ENCODE peak calls at places on chromosomes 12 and 14, in four cellular contexts. A is HEK293T, P is K562, Y is HepG2. B is an unnamed sample.
A peak's percentile ranks its signal among the peaks of the same experiment; 100 is the strongest.

GRCh38 chr14:72033331-72033730 is 101.1 kb downstream of the RGS6 start:
- DNase-seq in A (no peak), P (no peak), Y (no peak), B (no peak)

GRCh38 chr12:45369065-45369464 is 153.2 kb downstream of the ANO6 start:
- DNase-seq in A (no peak), P (no peak), Y (no peak), B (no peak)

GRCh38 chr14:67357583-67358354 is 1.8 kb downstream of the ATP6V1D start:
- DNase-seq in A (no peak), P (peak; percentile 18), Y (no peak), B (no peak)

GRCh38 chr12:109680521-109681030 is 33.0 kb upstream of the FAM222A start:
- DNase-seq in A (no peak), P (no peak), Y (peak; percentile 25), B (no peak)

GRCh38 chr14:50804181-50804721 is 26.7 kb downstream of the NIN start:
- DNase-seq in A (no peak), P (no peak), Y (no peak), B (no peak)

GRCh38 chr12:121828826-121829225 is 25.0 kb downstream of the SETD1B start:
- DNase-seq in A (no peak), P (no peak), Y (no peak), B (no peak)

GRCh38 chr14:54829486-54830224 is 73.0 kb downstream of the GCH1 start:
- DNase-seq in A (no peak), P (no peak), Y (no peak), B (no peak)

GRCh38 chr12:51592034-51592705 is 1.1 kb downstream of the SCN8A start:
- DNase-seq in A (no peak), P (no peak), Y (no peak), B (peak; percentile 26)

GRCh38 chr14:73712540-73713141 is 1.5 kb downstream of the PNMA1 start:
- DNase-seq in A (no peak), P (peak; percentile 25), Y (no peak), B (no peak)

GRCh38 chr14:48526307-48526706 is 850.9 kb upstream of the MDGA2 start:
- DNase-seq in A (no peak), P (no peak), Y (no peak), B (no peak)

GRCh38 chr14:61561144-61561543 is 134.2 kb upstream of the HIF1A start:
- DNase-seq in A (no peak), P (no peak), Y (peak; percentile 42), B (no peak)

GRCh38 chr12:105506678-105507310 is 176.3 kb downstream of the C12orf75 start:
- DNase-seq in A (no peak), P (no peak), Y (no peak), B (no peak)

GRCh38 chr14:86462193-86462592 is 932.2 kb downstream of the FLRT2 start:
- DNase-seq in A (no peak), P (no peak), Y (peak; percentile 40), B (peak; percentile 21)

GRCh38 chr14:23695220-23695999 is 59.2 kb downstream of the DHRS2 start:
- DNase-seq in A (no peak), P (no peak), Y (no peak), B (peak; percentile 36)

GRCh38 chr12:47753021-47754001 is 5.4 kb downstream of the RAPGEF3 start:
- DNase-seq in A (no peak), P (no peak), Y (no peak), B (peak; percentile 53)

GRCh38 chr12:104604995-104605675 is 148.4 kb downstream of the CHST11 start:
- DNase-seq in A (no peak), P (no peak), Y (no peak), B (peak; percentile 71)

GRCh38 chr12:52060498-52061177 is 9.1 kb upstream of the ATG101 start:
- DNase-seq in A (no peak), P (no peak), Y (no peak), B (no peak)

GRCh38 chr14:28773176-28773575 is 6.6 kb downstream of the FOXG1 start:
- DNase-seq in A (no peak), P (no peak), Y (no peak), B (no peak)

GRCh38 chr12:84136862-84137367 is 775.7 kb downstream of the SLC6A15 start:
- DNase-seq in A (no peak), P (no peak), Y (no peak), B (no peak)

GRCh38 chr12:6947615-6948014 is 3.5 kb upstream of the PTPN6 start:
- DNase-seq in A (no peak), P (no peak), Y (no peak), B (no peak)

GRCh38 chr12:14257734-14258467 is 107.6 kb upstream of the ATF7IP start:
- DNase-seq in A (peak; percentile 82), P (peak; percentile 73), Y (peak; percentile 95), B (peak; percentile 98)

GRCh38 chr14:56944397-56944796 is 134.1 kb upstream of the OTX2 start:
- DNase-seq in A (no peak), P (no peak), Y (no peak), B (no peak)

GRCh38 chr12:1906579-1906978 is 11.9 kb downstream of the CACNA2D4 start:
- DNase-seq in A (no peak), P (no peak), Y (no peak), B (no peak)

GRCh38 chr12:65937181-65937641 is 112.9 kb downstream of the HMGA2 start:
- DNase-seq in A (no peak), P (no peak), Y (peak; percentile 97), B (no peak)

GRCh38 chr12:19489168-19489567 is 49.9 kb downstream of the AEBP2 start:
- DNase-seq in A (no peak), P (no peak), Y (no peak), B (no peak)

GRCh38 chr14:104978774-104979691 is 859 bp upstream of the AHNAK2 start:
- DNase-seq in A (no peak), P (no peak), Y (no peak), B (peak; percentile 29)

GRCh38 chr12:101891462-101891971 is 14.1 kb downstream of the DRAM1 start:
- DNase-seq in A (no peak), P (no peak), Y (peak; percentile 86), B (no peak)

GRCh38 chr14:87492556-87492955 is 500.4 kb downstream of the GALC start:
- DNase-seq in A (no peak), P (no peak), Y (no peak), B (no peak)

GRCh38 chr12:118330421-118331018 is 42.2 kb downstream of the TAOK3 start:
- DNase-seq in A (peak; percentile 12), P (peak; percentile 50), Y (no peak), B (no peak)

GRCh38 chr12:111428728-111429175 is 23.0 kb downstream of the SH2B3 start:
- DNase-seq in A (no peak), P (no peak), Y (no peak), B (no peak)

GRCh38 chr14:79395061-79395460 is 816.2 kb downstream of the DIO2 start:
- DNase-seq in A (no peak), P (no peak), Y (no peak), B (no peak)
- TF ChIP-seq ELF4 in A (no peak), P (no peak), Y (no peak), B (no peak)

GRCh38 chr14:30569216-30569902 is 10.4 kb downstream of the G2E3 start:
- DNase-seq in A (no peak), P (no peak), Y (peak; percentile 60), B (no peak)
- TF ChIP-seq ELF4 in A (no peak), P (no peak), Y (peak; percentile 41), B (no peak)

GRCh38 chr12:89180496-89180895 is 171.8 kb downstream of the DUSP6 start:
- DNase-seq in A (no peak), P (no peak), Y (no peak), B (no peak)

GRCh38 chr12:89177802-89178201 is 174.5 kb downstream of the DUSP6 start:
- DNase-seq in A (no peak), P (no peak), Y (no peak), B (no peak)

GRCh38 chr12:89179245-89179644 is 173.1 kb downstream of the DUSP6 start:
- DNase-seq in A (no peak), P (no peak), Y (no peak), B (no peak)

GRCh38 chr12:89181271-89181920 is 170.9 kb downstream of the DUSP6 start:
- DNase-seq in A (no peak), P (no peak), Y (no peak), B (no peak)

DNA sequence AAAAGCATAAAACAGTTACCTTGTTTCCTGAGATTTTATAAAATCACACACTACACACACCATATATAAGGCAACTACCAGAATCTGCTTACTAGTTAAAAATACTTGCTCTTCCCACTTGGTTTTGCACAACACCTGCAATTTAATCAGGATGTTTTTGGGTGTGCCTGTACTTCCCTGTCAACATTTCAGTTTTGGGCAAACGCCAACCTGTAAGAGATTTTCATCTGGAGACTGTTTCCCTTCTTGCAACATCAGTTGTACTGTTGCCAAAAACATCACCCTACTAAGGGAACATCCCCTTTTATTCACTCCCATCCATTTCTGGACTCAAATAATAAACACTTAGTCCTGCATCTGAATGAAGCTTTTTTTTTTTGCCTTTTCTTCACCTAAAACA is 172.3 kb downstream of the DUSP6 start:
- DNase-seq in A (no peak), P (no peak), Y (no peak), B (no peak)
- TF ChIP-seq ELF4 in A (no peak), P (no peak), Y (no peak), B (no peak)

DNA sequence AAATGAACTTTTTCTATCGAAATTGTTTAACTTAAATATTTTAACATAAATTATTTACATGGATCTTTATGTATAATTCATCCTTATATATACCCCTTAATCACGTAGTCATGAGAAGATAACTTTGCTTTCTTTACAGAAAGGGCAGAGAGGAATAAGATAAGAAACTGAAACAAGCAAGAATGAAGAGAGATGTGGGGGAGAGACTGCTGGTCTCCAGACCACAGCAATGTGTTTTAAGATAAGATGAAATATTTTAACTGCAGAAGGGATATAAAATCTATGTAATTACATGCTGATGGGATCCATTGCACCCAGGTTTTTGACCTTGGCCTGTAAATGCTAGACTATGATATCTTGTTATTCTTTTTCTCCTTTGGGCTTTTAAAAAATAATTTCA is 34.6 kb upstream of the DNM1L start:
- DNase-seq in A (no peak), P (peak; percentile 33), Y (no peak), B (no peak)
- TF ChIP-seq ELF4 in A (no peak), P (no peak), Y (no peak), B (no peak)

GRCh38 chr12:108478611-108479010 is 36.5 kb upstream of the FICD start:
- DNase-seq in A (peak; percentile 25), P (no peak), Y (no peak), B (no peak)

GRCh38 chr12:108477881-108478259 is 37.2 kb upstream of the FICD start:
- DNase-seq in A (no peak), P (no peak), Y (no peak), B (no peak)

GRCh38 chr12:108475396-108475795 is 39.7 kb upstream of the FICD start:
- DNase-seq in A (no peak), P (no peak), Y (no peak), B (no peak)

GRCh38 chr12:108477055-108477880 is 37.8 kb upstream of the FICD start:
- DNase-seq in A (no peak), P (peak; percentile 52), Y (no peak), B (no peak)

GRCh38 chr12:108473400-108474055 is 41.5 kb upstream of the FICD start:
- DNase-seq in A (no peak), P (no peak), Y (no peak), B (no peak)
- TF ChIP-seq ELF4 in A (no peak), P (no peak), Y (no peak), B (no peak)

GRCh38 chr12:74646831-74647230 is 109.2 kb downstream of the ATXN7L3B start:
- DNase-seq in A (peak; percentile 4), P (no peak), Y (no peak), B (no peak)
- TF ChIP-seq ELF4 in A (no peak), P (no peak), Y (no peak), B (no peak)